ENCODE peak calls at places on chromosomes 7 and 10, in five cellular contexts. One of them, this sample, is unnamed.

GRCh38 chr7:121023189-121023588 is 34.7 kb downstream of the CPED1 start:
- ATAC-seq in pancreas: no peak
- ATAC-seq in PC-3: no peak
- ATAC-seq in body of pancreas: no peak
- ATAC-seq in activated naive CD4-positive, alpha-beta T cell treated with anti-CD3 and anti-CD28 coated beads, Interleukin-2, amount 50 U/mL, for 72 hours: no peak
- ATAC-seq in this sample: no peak

GRCh38 chr10:12243860-12244620 is 48.1 kb downstream of the CDC123 start:
- ATAC-seq in pancreas: peak
- ATAC-seq in body of pancreas: no peak
- ATAC-seq in PC-3: no peak
- ATAC-seq in activated naive CD4-positive, alpha-beta T cell treated with anti-CD3 and anti-CD28 coated beads, Interleukin-2, amount 50 U/mL, for 72 hours: no peak
- ATAC-seq in this sample: no peak

GRCh38 chr7:124784879-124785818 is 19.6 kb upstream of the GPR37 start:
- ATAC-seq in pancreas: peak
- ATAC-seq in PC-3: peak
- ATAC-seq in activated naive CD4-positive, alpha-beta T cell treated with anti-CD3 and anti-CD28 coated beads, Interleukin-2, amount 50 U/mL, for 72 hours: peak
- ATAC-seq in body of pancreas: peak
- ATAC-seq in this sample: peak

GRCh38 chr10:133225707-133226191 is 4.3 kb upstream of the UTF1 start:
- ATAC-seq in pancreas: no peak
- ATAC-seq in PC-3: no peak
- ATAC-seq in activated naive CD4-positive, alpha-beta T cell treated with anti-CD3 and anti-CD28 coated beads, Interleukin-2, amount 50 U/mL, for 72 hours: peak
- ATAC-seq in body of pancreas: no peak
- ATAC-seq in this sample: no peak

GRCh38 chr7:12174931-12175330 is 36.2 kb upstream of the TMEM106B start:
- ATAC-seq in PC-3: peak
- ATAC-seq in pancreas: no peak
- ATAC-seq in body of pancreas: no peak
- ATAC-seq in activated naive CD4-positive, alpha-beta T cell treated with anti-CD3 and anti-CD28 coated beads, Interleukin-2, amount 50 U/mL, for 72 hours: peak
- ATAC-seq in this sample: no peak

GRCh38 chr7:17832242-17832641 is 108.1 kb downstream of the SNX13 start:
- ATAC-seq in PC-3: no peak
- ATAC-seq in body of pancreas: no peak
- ATAC-seq in activated naive CD4-positive, alpha-beta T cell treated with anti-CD3 and anti-CD28 coated beads, Interleukin-2, amount 50 U/mL, for 72 hours: peak
- ATAC-seq in pancreas: no peak
- ATAC-seq in this sample: no peak

GRCh38 chr10:70984986-70985719 is 96.8 kb upstream of the PCBD1 start:
- ATAC-seq in PC-3: peak
- ATAC-seq in activated naive CD4-positive, alpha-beta T cell treated with anti-CD3 and anti-CD28 coated beads, Interleukin-2, amount 50 U/mL, for 72 hours: no peak
- ATAC-seq in body of pancreas: no peak
- ATAC-seq in pancreas: no peak
- ATAC-seq in this sample: no peak

GRCh38 chr10:88989824-88990527 is 622 bp upstream of the FAS start:
- ATAC-seq in activated naive CD4-positive, alpha-beta T cell treated with anti-CD3 and anti-CD28 coated beads, Interleukin-2, amount 50 U/mL, for 72 hours: no peak
- ATAC-seq in pancreas: peak
- ATAC-seq in PC-3: peak
- ATAC-seq in body of pancreas: peak
- ATAC-seq in this sample: peak

GRCh38 chr7:101021703-101022102 is 1.8 kb downstream of the MUC17 start:
- ATAC-seq in PC-3: no peak
- ATAC-seq in body of pancreas: no peak
- ATAC-seq in activated naive CD4-positive, alpha-beta T cell treated with anti-CD3 and anti-CD28 coated beads, Interleukin-2, amount 50 U/mL, for 72 hours: no peak
- ATAC-seq in pancreas: no peak
- ATAC-seq in this sample: no peak

GRCh38 chr10:5775705-5776104 is 37.5 kb downstream of the GDI2 start:
- ATAC-seq in pancreas: peak
- ATAC-seq in PC-3: no peak
- ATAC-seq in body of pancreas: no peak
- ATAC-seq in activated naive CD4-positive, alpha-beta T cell treated with anti-CD3 and anti-CD28 coated beads, Interleukin-2, amount 50 U/mL, for 72 hours: peak
- ATAC-seq in this sample: no peak

GRCh38 chr7:137091396-137091795 is 222.9 kb downstream of the CHRM2 start:
- ATAC-seq in body of pancreas: no peak
- ATAC-seq in PC-3: peak
- ATAC-seq in activated naive CD4-positive, alpha-beta T cell treated with anti-CD3 and anti-CD28 coated beads, Interleukin-2, amount 50 U/mL, for 72 hours: no peak
- ATAC-seq in pancreas: no peak
- ATAC-seq in this sample: no peak

GRCh38 chr10:21953585-21954057 is 49.9 kb downstream of the DNAJC1 start:
- ATAC-seq in pancreas: peak
- ATAC-seq in PC-3: peak
- ATAC-seq in body of pancreas: no peak
- ATAC-seq in activated naive CD4-positive, alpha-beta T cell treated with anti-CD3 and anti-CD28 coated beads, Interleukin-2, amount 50 U/mL, for 72 hours: peak
- ATAC-seq in this sample: peak